ENCODE peak calls at places on chromosomes 5 and 9, in nine cellular contexts. V is fibroblast of the aortic adventitia; J is activated CD4-positive, alpha-beta T cell treated with anti-CD3 and anti-CD28 coated beads, Interleukin-2, amount 50 U/mL, for 1 hour; E is KG1; K is effector memory CD4-positive, alpha-beta T cell; H is mucosa of descending colon; I is HT-29; W is C1 segment of cervical spinal cord; X is A549. M is an unnamed sample.

GRCh38 chr9:127341152-127341551 is 55.8 kb upstream of the SLC2A8 start:
- DNase-seq in K (no peak), J (no peak), X (no peak), E (no peak), I (no peak), W (no peak), V (no peak), H (no peak), M (no peak)

GRCh38 chr5:125775896-125776295 is 647.3 kb upstream of the GRAMD2B start:
- DNase-seq in V (no peak), K (no peak), E (no peak), J (no peak), I (no peak), W (no peak), X (no peak), H (no peak), M (no peak)

GRCh38 chr5:112886975-112887374 is 25.9 kb downstream of the SRP19 start:
- DNase-seq in I (no peak), J (no peak), H (no peak), K (no peak), V (no peak), E (no peak), X (no peak), W (no peak), M (no peak)

GRCh38 chr9:21031091-21031817 is at the start of gene HACD4:
- DNase-seq in W (peak), K (peak), E (no peak), J (peak), X (peak), H (peak), I (no peak), V (peak), M (peak)

GRCh38 chr5:115626444-115626823 is 598 bp upstream of the TMED7 start:
- DNase-seq in V (peak), I (no peak), X (no peak), H (no peak), E (no peak), W (no peak), K (no peak), J (no peak), M (no peak)

GRCh38 chr5:112735702-112736101 is 2.0 kb upstream of the APC start:
- DNase-seq in X (no peak), J (no peak), H (no peak), E (no peak), W (no peak), V (peak), I (no peak), K (no peak), M (no peak)

GRCh38 chr9:131422241-131422792 is 28.4 kb downstream of the PRRC2B start:
- DNase-seq in K (no peak), I (peak), J (no peak), W (no peak), X (peak), E (no peak), V (no peak), H (peak), M (no peak)

GRCh38 chr5:9358961-9359686 is 186.8 kb downstream of the SEMA5A start:
- DNase-seq in K (no peak), H (no peak), V (peak), W (no peak), I (no peak), J (no peak), X (no peak), E (no peak), M (no peak)

GRCh38 chr9:129283705-129284606 is 105.9 kb upstream of the IER5L start:
- DNase-seq in W (no peak), I (no peak), K (no peak), E (no peak), J (no peak), V (no peak), H (no peak), X (no peak), M (no peak)

GRCh38 chr9:81609782-81610738 is 79.3 kb downstream of the TLE1 start:
- DNase-seq in H (no peak), X (no peak), K (no peak), E (peak), W (no peak), V (peak), J (no peak), I (no peak), M (no peak)

GRCh38 chr5:95940758-95941682 is 20.6 kb downstream of the ELL2 start:
- DNase-seq in V (no peak), X (no peak), W (peak), I (no peak), H (no peak), J (no peak), E (no peak), K (no peak), M (no peak)

GRCh38 chr5:145938699-145939531 is 2.5 kb downstream of the SH3RF2 start:
- DNase-seq in X (no peak), V (no peak), K (no peak), E (no peak), H (peak), I (peak), J (no peak), W (no peak), M (no peak)

GRCh38 chr5:68533571-68534051 is 318.1 kb downstream of the PIK3R1 start:
- DNase-seq in I (peak), X (no peak), J (no peak), H (peak), V (no peak), K (no peak), E (no peak), W (no peak), M (no peak)

GRCh38 chr9:132000659-132001058 is 79.0 kb downstream of the MED27 start:
- DNase-seq in K (no peak), H (no peak), I (no peak), V (no peak), E (no peak), X (no peak), W (no peak), J (no peak), M (no peak)

GRCh38 chr9:124776952-124777645 is at the start of gene OLFML2A:
- DNase-seq in J (peak), X (peak), V (no peak), I (no peak), W (no peak), K (no peak), H (peak), E (no peak), M (no peak)

GRCh38 chr5:126454081-126454480 is 30.9 kb downstream of the GRAMD2B start:
- DNase-seq in I (no peak), J (no peak), V (no peak), W (peak), K (no peak), X (no peak), H (no peak), E (no peak), M (no peak)

GRCh38 chr5:12636209-12636608 is 732.0 kb upstream of the CTNND2 start:
- DNase-seq in W (no peak), J (no peak), K (no peak), X (no peak), V (no peak), I (no peak), H (no peak), E (no peak), M (no peak)

M was measured in GF-D8.